ENCODE peak calls at places on chromosomes 12 and 14, in nine cellular contexts. One of them, this sample, is unnamed.

GRCh38 chr12:57088442-57089258 is at the start of gene NAB2:
- DNase-seq in ovary: peak
- DNase-seq in HTR-8/SVneo: peak
- DNase-seq in GM04503: peak
- DNase-seq in T-cell: peak
- DNase-seq in NCI-H774: peak
- DNase-seq in lung microvascular endothelial cell: peak
- DNase-seq in stimulated activated CD4-positive, alpha-beta T cell treated with anti-CD3 and anti-CD28 coated beads, Interleukin-1b, Interleukin-23, amount 100 ng/mL, for 24 hours: peak
- DNase-seq in dorsolateral prefrontal cortex: peak
- DNase-seq in this sample: peak

GRCh38 chr14:37591941-37592287 is 3.1 kb downstream of the FOXA1 start:
- DNase-seq in lung microvascular endothelial cell: no peak
- DNase-seq in dorsolateral prefrontal cortex: no peak
- DNase-seq in T-cell: no peak
- DNase-seq in stimulated activated CD4-positive, alpha-beta T cell treated with anti-CD3 and anti-CD28 coated beads, Interleukin-1b, Interleukin-23, amount 100 ng/mL, for 24 hours: no peak
- DNase-seq in ovary: no peak
- DNase-seq in NCI-H774: no peak
- DNase-seq in GM04503: no peak
- DNase-seq in HTR-8/SVneo: no peak
- DNase-seq in this sample: no peak

GRCh38 chr12:57342207-57342691 is 88.6 kb downstream of the R3HDM2 start:
- DNase-seq in stimulated activated CD4-positive, alpha-beta T cell treated with anti-CD3 and anti-CD28 coated beads, Interleukin-1b, Interleukin-23, amount 100 ng/mL, for 24 hours: no peak
- DNase-seq in lung microvascular endothelial cell: no peak
- DNase-seq in T-cell: no peak
- DNase-seq in GM04503: no peak
- DNase-seq in ovary: peak
- DNase-seq in dorsolateral prefrontal cortex: peak
- DNase-seq in HTR-8/SVneo: no peak
- DNase-seq in NCI-H774: no peak
- DNase-seq in this sample: no peak

GRCh38 chr14:23186913-23187654 is 3.6 kb upstream of the SLC7A8 start:
- DNase-seq in T-cell: no peak
- DNase-seq in dorsolateral prefrontal cortex: no peak
- DNase-seq in ovary: no peak
- DNase-seq in stimulated activated CD4-positive, alpha-beta T cell treated with anti-CD3 and anti-CD28 coated beads, Interleukin-1b, Interleukin-23, amount 100 ng/mL, for 24 hours: no peak
- DNase-seq in HTR-8/SVneo: peak
- DNase-seq in GM04503: no peak
- DNase-seq in NCI-H774: no peak
- DNase-seq in lung microvascular endothelial cell: peak
- DNase-seq in this sample: peak

GRCh38 chr14:44898547-44898946 is 63.2 kb downstream of the KLHL28 start:
- DNase-seq in T-cell: no peak
- DNase-seq in dorsolateral prefrontal cortex: no peak
- DNase-seq in ovary: no peak
- DNase-seq in lung microvascular endothelial cell: no peak
- DNase-seq in NCI-H774: no peak
- DNase-seq in stimulated activated CD4-positive, alpha-beta T cell treated with anti-CD3 and anti-CD28 coated beads, Interleukin-1b, Interleukin-23, amount 100 ng/mL, for 24 hours: no peak
- DNase-seq in HTR-8/SVneo: no peak
- DNase-seq in GM04503: no peak
- DNase-seq in this sample: no peak

GRCh38 chr14:99233222-99234035 is 38.6 kb downstream of the BCL11B start:
- DNase-seq in NCI-H774: no peak
- DNase-seq in lung microvascular endothelial cell: no peak
- DNase-seq in ovary: no peak
- DNase-seq in dorsolateral prefrontal cortex: no peak
- DNase-seq in stimulated activated CD4-positive, alpha-beta T cell treated with anti-CD3 and anti-CD28 coated beads, Interleukin-1b, Interleukin-23, amount 100 ng/mL, for 24 hours: no peak
- DNase-seq in GM04503: no peak
- DNase-seq in T-cell: no peak
- DNase-seq in HTR-8/SVneo: no peak
- DNase-seq in this sample: no peak

GRCh38 chr12:138898-139534 is 72.4 kb downstream of the IQSEC3 start:
- DNase-seq in GM04503: no peak
- DNase-seq in stimulated activated CD4-positive, alpha-beta T cell treated with anti-CD3 and anti-CD28 coated beads, Interleukin-1b, Interleukin-23, amount 100 ng/mL, for 24 hours: peak
- DNase-seq in NCI-H774: no peak
- DNase-seq in ovary: peak
- DNase-seq in dorsolateral prefrontal cortex: no peak
- DNase-seq in HTR-8/SVneo: no peak
- DNase-seq in lung microvascular endothelial cell: no peak
- DNase-seq in T-cell: no peak
- DNase-seq in this sample: no peak

GRCh38 chr14:69149461-69150244 is 3.3 kb downstream of the DCAF5 start:
- DNase-seq in stimulated activated CD4-positive, alpha-beta T cell treated with anti-CD3 and anti-CD28 coated beads, Interleukin-1b, Interleukin-23, amount 100 ng/mL, for 24 hours: no peak
- DNase-seq in dorsolateral prefrontal cortex: no peak
- DNase-seq in ovary: no peak
- DNase-seq in T-cell: no peak
- DNase-seq in GM04503: peak
- DNase-seq in lung microvascular endothelial cell: no peak
- DNase-seq in NCI-H774: no peak
- DNase-seq in HTR-8/SVneo: no peak
- DNase-seq in this sample: no peak

GRCh38 chr12:75790219-75790618 is 241.4 kb downstream of the PHLDA1 start:
- DNase-seq in GM04503: no peak
- DNase-seq in dorsolateral prefrontal cortex: no peak
- DNase-seq in stimulated activated CD4-positive, alpha-beta T cell treated with anti-CD3 and anti-CD28 coated beads, Interleukin-1b, Interleukin-23, amount 100 ng/mL, for 24 hours: no peak
- DNase-seq in lung microvascular endothelial cell: no peak
- DNase-seq in ovary: no peak
- DNase-seq in T-cell: no peak
- DNase-seq in NCI-H774: no peak
- DNase-seq in HTR-8/SVneo: no peak
- DNase-seq in this sample: no peak

GRCh38 chr12:14187966-14188365 is 177.5 kb upstream of the ATF7IP start:
- DNase-seq in T-cell: no peak
- DNase-seq in dorsolateral prefrontal cortex: no peak
- DNase-seq in stimulated activated CD4-positive, alpha-beta T cell treated with anti-CD3 and anti-CD28 coated beads, Interleukin-1b, Interleukin-23, amount 100 ng/mL, for 24 hours: no peak
- DNase-seq in ovary: no peak
- DNase-seq in lung microvascular endothelial cell: no peak
- DNase-seq in GM04503: no peak
- DNase-seq in HTR-8/SVneo: no peak
- DNase-seq in NCI-H774: no peak
- DNase-seq in this sample: no peak

GRCh38 chr12:85138833-85139232 is 102.7 kb downstream of the LRRIQ1 start:
- DNase-seq in stimulated activated CD4-positive, alpha-beta T cell treated with anti-CD3 and anti-CD28 coated beads, Interleukin-1b, Interleukin-23, amount 100 ng/mL, for 24 hours: no peak
- DNase-seq in T-cell: no peak
- DNase-seq in dorsolateral prefrontal cortex: no peak
- DNase-seq in ovary: no peak
- DNase-seq in NCI-H774: no peak
- DNase-seq in GM04503: no peak
- DNase-seq in lung microvascular endothelial cell: no peak
- DNase-seq in HTR-8/SVneo: no peak
- DNase-seq in this sample: no peak

GRCh38 chr12:108833757-108834472 is 23.5 kb downstream of the SSH1 start:
- DNase-seq in stimulated activated CD4-positive, alpha-beta T cell treated with anti-CD3 and anti-CD28 coated beads, Interleukin-1b, Interleukin-23, amount 100 ng/mL, for 24 hours: no peak
- DNase-seq in dorsolateral prefrontal cortex: no peak
- DNase-seq in HTR-8/SVneo: no peak
- DNase-seq in GM04503: peak
- DNase-seq in T-cell: no peak
- DNase-seq in ovary: no peak
- DNase-seq in lung microvascular endothelial cell: peak
- DNase-seq in NCI-H774: no peak
- DNase-seq in this sample: peak

GRCh38 chr12:118103601-118104382 is at the start of gene VSIG10:
- DNase-seq in HTR-8/SVneo: peak
- DNase-seq in T-cell: no peak
- DNase-seq in NCI-H774: peak
- DNase-seq in lung microvascular endothelial cell: peak
- DNase-seq in ovary: peak
- DNase-seq in stimulated activated CD4-positive, alpha-beta T cell treated with anti-CD3 and anti-CD28 coated beads, Interleukin-1b, Interleukin-23, amount 100 ng/mL, for 24 hours: peak
- DNase-seq in dorsolateral prefrontal cortex: peak
- DNase-seq in GM04503: no peak
- DNase-seq in this sample: peak

GRCh38 chr12:5258498-5258897 is 173.4 kb upstream of the NTF3 start:
- DNase-seq in GM04503: peak
- DNase-seq in stimulated activated CD4-positive, alpha-beta T cell treated with anti-CD3 and anti-CD28 coated beads, Interleukin-1b, Interleukin-23, amount 100 ng/mL, for 24 hours: no peak
- DNase-seq in NCI-H774: no peak
- DNase-seq in HTR-8/SVneo: no peak
- DNase-seq in lung microvascular endothelial cell: no peak
- DNase-seq in ovary: no peak
- DNase-seq in dorsolateral prefrontal cortex: no peak
- DNase-seq in T-cell: no peak
- DNase-seq in this sample: no peak

GRCh38 chr12:117564885-117565284 is 203.5 kb upstream of the NOS1 start:
- DNase-seq in GM04503: no peak
- DNase-seq in lung microvascular endothelial cell: no peak
- DNase-seq in dorsolateral prefrontal cortex: no peak
- DNase-seq in T-cell: no peak
- DNase-seq in stimulated activated CD4-positive, alpha-beta T cell treated with anti-CD3 and anti-CD28 coated beads, Interleukin-1b, Interleukin-23, amount 100 ng/mL, for 24 hours: no peak
- DNase-seq in ovary: no peak
- DNase-seq in NCI-H774: no peak
- DNase-seq in HTR-8/SVneo: no peak
- DNase-seq in this sample: no peak

GRCh38 chr12:6867407-6868210 is at the start of gene TPI1:
- DNase-seq in lung microvascular endothelial cell: peak
- DNase-seq in dorsolateral prefrontal cortex: peak
- DNase-seq in HTR-8/SVneo: peak
- DNase-seq in GM04503: no peak
- DNase-seq in stimulated activated CD4-positive, alpha-beta T cell treated with anti-CD3 and anti-CD28 coated beads, Interleukin-1b, Interleukin-23, amount 100 ng/mL, for 24 hours: peak
- DNase-seq in T-cell: peak
- DNase-seq in ovary: peak
- DNase-seq in NCI-H774: peak
- DNase-seq in this sample: peak

GRCh38 chr12:129844662-129845061 is 59.2 kb downstream of the TMEM132D start:
- DNase-seq in stimulated activated CD4-positive, alpha-beta T cell treated with anti-CD3 and anti-CD28 coated beads, Interleukin-1b, Interleukin-23, amount 100 ng/mL, for 24 hours: no peak
- DNase-seq in dorsolateral prefrontal cortex: no peak
- DNase-seq in lung microvascular endothelial cell: no peak
- DNase-seq in GM04503: no peak
- DNase-seq in NCI-H774: no peak
- DNase-seq in ovary: no peak
- DNase-seq in T-cell: no peak
- DNase-seq in HTR-8/SVneo: no peak
- DNase-seq in this sample: no peak

GRCh38 chr12:108235231-108235959 is 103.7 kb downstream of the CMKLR1 start:
- DNase-seq in ovary: no peak
- DNase-seq in T-cell: no peak
- DNase-seq in NCI-H774: no peak
- DNase-seq in HTR-8/SVneo: no peak
- DNase-seq in lung microvascular endothelial cell: no peak
- DNase-seq in dorsolateral prefrontal cortex: no peak
- DNase-seq in GM04503: no peak
- DNase-seq in stimulated activated CD4-positive, alpha-beta T cell treated with anti-CD3 and anti-CD28 coated beads, Interleukin-1b, Interleukin-23, amount 100 ng/mL, for 24 hours: no peak
- DNase-seq in this sample: no peak

GRCh38 chr12:7512528-7512927 is 9.0 kb upstream of the CD163 start:
- DNase-seq in GM04503: peak
- DNase-seq in lung microvascular endothelial cell: no peak
- DNase-seq in stimulated activated CD4-positive, alpha-beta T cell treated with anti-CD3 and anti-CD28 coated beads, Interleukin-1b, Interleukin-23, amount 100 ng/mL, for 24 hours: no peak
- DNase-seq in dorsolateral prefrontal cortex: no peak
- DNase-seq in T-cell: no peak
- DNase-seq in HTR-8/SVneo: peak
- DNase-seq in NCI-H774: no peak
- DNase-seq in ovary: no peak
- DNase-seq in this sample: peak

GRCh38 chr14:49992901-49993335 is 100.0 kb downstream of the ARF6 start:
- DNase-seq in dorsolateral prefrontal cortex: no peak
- DNase-seq in lung microvascular endothelial cell: peak
- DNase-seq in GM04503: peak
- DNase-seq in ovary: no peak
- DNase-seq in HTR-8/SVneo: no peak
- DNase-seq in NCI-H774: no peak
- DNase-seq in T-cell: no peak
- DNase-seq in stimulated activated CD4-positive, alpha-beta T cell treated with anti-CD3 and anti-CD28 coated beads, Interleukin-1b, Interleukin-23, amount 100 ng/mL, for 24 hours: no peak
- DNase-seq in this sample: no peak

GRCh38 chr14:68679301-68679700 is 113.6 kb downstream of the ZFP36L1 start:
- DNase-seq in lung microvascular endothelial cell: no peak
- DNase-seq in dorsolateral prefrontal cortex: no peak
- DNase-seq in T-cell: no peak
- DNase-seq in ovary: no peak
- DNase-seq in NCI-H774: no peak
- DNase-seq in GM04503: no peak
- DNase-seq in HTR-8/SVneo: no peak
- DNase-seq in stimulated activated CD4-positive, alpha-beta T cell treated with anti-CD3 and anti-CD28 coated beads, Interleukin-1b, Interleukin-23, amount 100 ng/mL, for 24 hours: no peak
- DNase-seq in this sample: no peak

GRCh38 chr14:35944847-35945246 is 118.7 kb downstream of the BRMS1L start:
- DNase-seq in GM04503: no peak
- DNase-seq in stimulated activated CD4-positive, alpha-beta T cell treated with anti-CD3 and anti-CD28 coated beads, Interleukin-1b, Interleukin-23, amount 100 ng/mL, for 24 hours: no peak
- DNase-seq in NCI-H774: no peak
- DNase-seq in HTR-8/SVneo: peak
- DNase-seq in T-cell: no peak
- DNase-seq in ovary: no peak
- DNase-seq in lung microvascular endothelial cell: no peak
- DNase-seq in dorsolateral prefrontal cortex: no peak
- DNase-seq in this sample: no peak

GRCh38 chr12:51075390-51075789 is 8.0 kb downstream of the CSRNP2 start:
- DNase-seq in dorsolateral prefrontal cortex: no peak
- DNase-seq in GM04503: no peak
- DNase-seq in lung microvascular endothelial cell: no peak
- DNase-seq in ovary: no peak
- DNase-seq in HTR-8/SVneo: no peak
- DNase-seq in stimulated activated CD4-positive, alpha-beta T cell treated with anti-CD3 and anti-CD28 coated beads, Interleukin-1b, Interleukin-23, amount 100 ng/mL, for 24 hours: no peak
- DNase-seq in T-cell: no peak
- DNase-seq in NCI-H774: no peak
- DNase-seq in this sample: no peak

GRCh38 chr12:76143343-76144252 is 59.1 kb upstream of the NAP1L1 start:
- DNase-seq in NCI-H774: no peak
- DNase-seq in stimulated activated CD4-positive, alpha-beta T cell treated with anti-CD3 and anti-CD28 coated beads, Interleukin-1b, Interleukin-23, amount 100 ng/mL, for 24 hours: no peak
- DNase-seq in dorsolateral prefrontal cortex: no peak
- DNase-seq in HTR-8/SVneo: no peak
- DNase-seq in lung microvascular endothelial cell: no peak
- DNase-seq in T-cell: peak
- DNase-seq in GM04503: no peak
- DNase-seq in ovary: no peak
- DNase-seq in this sample: no peak

GRCh38 chr12:49983892-49984291 is 11.1 kb downstream of the AQP6 start:
- DNase-seq in ovary: no peak
- DNase-seq in HTR-8/SVneo: peak
- DNase-seq in NCI-H774: no peak
- DNase-seq in lung microvascular endothelial cell: no peak
- DNase-seq in dorsolateral prefrontal cortex: peak
- DNase-seq in stimulated activated CD4-positive, alpha-beta T cell treated with anti-CD3 and anti-CD28 coated beads, Interleukin-1b, Interleukin-23, amount 100 ng/mL, for 24 hours: no peak
- DNase-seq in T-cell: no peak
- DNase-seq in GM04503: peak
- DNase-seq in this sample: peak

GRCh38 chr12:108914031-108914630 is 34.2 kb downstream of the DAO start:
- DNase-seq in ovary: no peak
- DNase-seq in GM04503: peak
- DNase-seq in dorsolateral prefrontal cortex: no peak
- DNase-seq in HTR-8/SVneo: no peak
- DNase-seq in NCI-H774: no peak
- DNase-seq in T-cell: no peak
- DNase-seq in lung microvascular endothelial cell: no peak
- DNase-seq in stimulated activated CD4-positive, alpha-beta T cell treated with anti-CD3 and anti-CD28 coated beads, Interleukin-1b, Interleukin-23, amount 100 ng/mL, for 24 hours: no peak
- DNase-seq in this sample: no peak

GRCh38 chr12:50840809-50841487 is 1.8 kb upstream of the TMPRSS12 start:
- DNase-seq in T-cell: no peak
- DNase-seq in GM04503: no peak
- DNase-seq in stimulated activated CD4-positive, alpha-beta T cell treated with anti-CD3 and anti-CD28 coated beads, Interleukin-1b, Interleukin-23, amount 100 ng/mL, for 24 hours: no peak
- DNase-seq in NCI-H774: no peak
- DNase-seq in ovary: no peak
- DNase-seq in dorsolateral prefrontal cortex: no peak
- DNase-seq in HTR-8/SVneo: no peak
- DNase-seq in lung microvascular endothelial cell: no peak
- DNase-seq in this sample: no peak

This sample was measured in AG09319.